ENCODE peak calls at places on chromosome 17, in seven cellular contexts. One of them, this sample, is unnamed.

GRCh38 chr17:40343126-40344119 is 21.1 kb downstream of the GJD3 start:
- DNase-seq in BE2C: no peak
- DNase-seq in mammary epithelial cell: no peak
- DNase-seq in cardiac fibroblast: no peak
- DNase-seq in lower leg skin: no peak
- DNase-seq in esophagus squamous epithelium: no peak
- DNase-seq in RWPE1: no peak
- DNase-seq in this sample: no peak

GRCh38 chr17:74882517-74883240 is 9.9 kb upstream of the FDXR start:
- DNase-seq in cardiac fibroblast: no peak
- DNase-seq in lower leg skin: no peak
- DNase-seq in BE2C: no peak
- DNase-seq in esophagus squamous epithelium: no peak
- DNase-seq in RWPE1: no peak
- DNase-seq in mammary epithelial cell: no peak
- DNase-seq in this sample: no peak

GRCh38 chr17:20010099-20010863 is 1.1 kb downstream of the SPECC1 start:
- DNase-seq in lower leg skin: no peak
- DNase-seq in BE2C: peak
- DNase-seq in esophagus squamous epithelium: no peak
- DNase-seq in mammary epithelial cell: peak
- DNase-seq in cardiac fibroblast: peak
- DNase-seq in RWPE1: peak
- DNase-seq in this sample: no peak

GRCh38 chr17:50079334-50080095 is 15.6 kb upstream of the PDK2 start:
- DNase-seq in esophagus squamous epithelium: no peak
- DNase-seq in lower leg skin: peak
- DNase-seq in BE2C: peak
- DNase-seq in cardiac fibroblast: peak
- DNase-seq in mammary epithelial cell: peak
- DNase-seq in RWPE1: no peak
- DNase-seq in this sample: no peak

GRCh38 chr17:2749784-2750181 is 331 bp upstream of the CCDC92B start:
- DNase-seq in RWPE1: peak
- DNase-seq in mammary epithelial cell: peak
- DNase-seq in lower leg skin: peak
- DNase-seq in esophagus squamous epithelium: no peak
- DNase-seq in cardiac fibroblast: peak
- DNase-seq in BE2C: peak
- DNase-seq in this sample: no peak

GRCh38 chr17:50203086-50203485 is 1.7 kb upstream of the COL1A1 start:
- DNase-seq in RWPE1: no peak
- DNase-seq in lower leg skin: no peak
- DNase-seq in cardiac fibroblast: peak
- DNase-seq in mammary epithelial cell: no peak
- DNase-seq in BE2C: no peak
- DNase-seq in esophagus squamous epithelium: no peak
- DNase-seq in this sample: no peak

GRCh38 chr17:40936437-40936971 is 942 bp downstream of the KRT23 start:
- DNase-seq in esophagus squamous epithelium: no peak
- DNase-seq in lower leg skin: no peak
- DNase-seq in BE2C: no peak
- DNase-seq in mammary epithelial cell: peak
- DNase-seq in cardiac fibroblast: no peak
- DNase-seq in RWPE1: no peak
- DNase-seq in this sample: no peak

GRCh38 chr17:73939808-73940207 is 263.7 kb upstream of the RPL38 start:
- DNase-seq in RWPE1: no peak
- DNase-seq in mammary epithelial cell: no peak
- DNase-seq in cardiac fibroblast: no peak
- DNase-seq in lower leg skin: no peak
- DNase-seq in BE2C: no peak
- DNase-seq in esophagus squamous epithelium: no peak
- DNase-seq in this sample: no peak

GRCh38 chr17:74994440-74994839 is 7.0 kb downstream of the CDR2L start:
- DNase-seq in cardiac fibroblast: peak
- DNase-seq in RWPE1: no peak
- DNase-seq in lower leg skin: no peak
- DNase-seq in mammary epithelial cell: peak
- DNase-seq in esophagus squamous epithelium: no peak
- DNase-seq in BE2C: no peak
- DNase-seq in this sample: no peak

GRCh38 chr17:36892112-36892838 is 45.0 kb upstream of the LHX1 start:
- DNase-seq in RWPE1: no peak
- DNase-seq in lower leg skin: no peak
- DNase-seq in cardiac fibroblast: no peak
- DNase-seq in esophagus squamous epithelium: no peak
- DNase-seq in mammary epithelial cell: no peak
- DNase-seq in BE2C: no peak
- DNase-seq in this sample: no peak

GRCh38 chr17:45335721-45336120 is 18.9 kb upstream of the MAP3K14 start:
- DNase-seq in lower leg skin: peak
- DNase-seq in cardiac fibroblast: no peak
- DNase-seq in esophagus squamous epithelium: no peak
- DNase-seq in BE2C: no peak
- DNase-seq in RWPE1: no peak
- DNase-seq in mammary epithelial cell: no peak
- DNase-seq in this sample: no peak

GRCh38 chr17:42354956-42355843 is 33.0 kb downstream of the STAT3 start:
- DNase-seq in lower leg skin: no peak
- DNase-seq in cardiac fibroblast: peak
- DNase-seq in mammary epithelial cell: peak
- DNase-seq in esophagus squamous epithelium: no peak
- DNase-seq in BE2C: no peak
- DNase-seq in RWPE1: no peak
- DNase-seq in this sample: no peak

GRCh38 chr17:67374329-67375053 is 2.6 kb upstream of the PITPNC1 start:
- DNase-seq in mammary epithelial cell: peak
- DNase-seq in RWPE1: peak
- DNase-seq in esophagus squamous epithelium: no peak
- DNase-seq in lower leg skin: peak
- DNase-seq in BE2C: peak
- DNase-seq in cardiac fibroblast: peak
- DNase-seq in this sample: peak

GRCh38 chr17:71970312-71970711 is 150.5 kb upstream of the SOX9 start:
- DNase-seq in BE2C: no peak
- DNase-seq in RWPE1: peak
- DNase-seq in cardiac fibroblast: no peak
- DNase-seq in esophagus squamous epithelium: no peak
- DNase-seq in mammary epithelial cell: peak
- DNase-seq in lower leg skin: no peak
- DNase-seq in this sample: no peak

GRCh38 chr17:39750131-39751015 is 12.6 kb downstream of the GRB7 start:
- DNase-seq in cardiac fibroblast: peak
- DNase-seq in lower leg skin: peak
- DNase-seq in mammary epithelial cell: peak
- DNase-seq in BE2C: peak
- DNase-seq in esophagus squamous epithelium: no peak
- DNase-seq in RWPE1: peak
- DNase-seq in this sample: no peak

GRCh38 chr17:40354191-40355122 is 10.1 kb downstream of the GJD3 start:
- DNase-seq in BE2C: no peak
- DNase-seq in RWPE1: no peak
- DNase-seq in cardiac fibroblast: no peak
- DNase-seq in lower leg skin: no peak
- DNase-seq in mammary epithelial cell: no peak
- DNase-seq in esophagus squamous epithelium: no peak
- DNase-seq in this sample: no peak

GRCh38 chr17:57264776-57265175 is 8.5 kb downstream of the MSI2 start:
- DNase-seq in lower leg skin: no peak
- DNase-seq in BE2C: no peak
- DNase-seq in esophagus squamous epithelium: no peak
- DNase-seq in RWPE1: peak
- DNase-seq in mammary epithelial cell: peak
- DNase-seq in cardiac fibroblast: no peak
- DNase-seq in this sample: no peak

GRCh38 chr17:17055286-17056166 is 13.3 kb downstream of the MPRIP start:
- DNase-seq in BE2C: no peak
- DNase-seq in esophagus squamous epithelium: no peak
- DNase-seq in mammary epithelial cell: peak
- DNase-seq in cardiac fibroblast: no peak
- DNase-seq in RWPE1: no peak
- DNase-seq in lower leg skin: peak
- DNase-seq in this sample: no peak

GRCh38 chr17:21528031-21528684 is 152.0 kb downstream of the KCNJ12 start:
- DNase-seq in lower leg skin: peak
- DNase-seq in esophagus squamous epithelium: no peak
- DNase-seq in RWPE1: no peak
- DNase-seq in BE2C: no peak
- DNase-seq in cardiac fibroblast: no peak
- DNase-seq in mammary epithelial cell: no peak
- DNase-seq in this sample: no peak

GRCh38 chr17:47368262-47368661 is 44.5 kb downstream of the EFCAB13 start:
- DNase-seq in esophagus squamous epithelium: no peak
- DNase-seq in BE2C: no peak
- DNase-seq in mammary epithelial cell: no peak
- DNase-seq in cardiac fibroblast: no peak
- DNase-seq in lower leg skin: no peak
- DNase-seq in RWPE1: no peak
- DNase-seq in this sample: no peak

GRCh38 chr17:58402047-58402446 is 15.3 kb downstream of the RNF43 start:
- DNase-seq in RWPE1: no peak
- DNase-seq in mammary epithelial cell: peak
- DNase-seq in lower leg skin: no peak
- DNase-seq in BE2C: no peak
- DNase-seq in cardiac fibroblast: peak
- DNase-seq in esophagus squamous epithelium: no peak
- DNase-seq in this sample: no peak

GRCh38 chr17:73291260-73291801 is 20.5 kb downstream of the CDC42EP4 start:
- DNase-seq in mammary epithelial cell: peak
- DNase-seq in RWPE1: peak
- DNase-seq in cardiac fibroblast: peak
- DNase-seq in lower leg skin: peak
- DNase-seq in esophagus squamous epithelium: no peak
- DNase-seq in BE2C: no peak
- DNase-seq in this sample: no peak

GRCh38 chr17:82416771-82417170 is 1.4 kb upstream of the HEXD start:
- DNase-seq in BE2C: no peak
- DNase-seq in mammary epithelial cell: no peak
- DNase-seq in cardiac fibroblast: no peak
- DNase-seq in lower leg skin: no peak
- DNase-seq in RWPE1: no peak
- DNase-seq in esophagus squamous epithelium: no peak
- DNase-seq in this sample: no peak
- TF ChIP-seq CTCF in BE2C: peak
- TF ChIP-seq CTCF in mammary epithelial cell: no peak
- TF ChIP-seq CTCF in cardiac fibroblast: peak
- TF ChIP-seq CTCF in lower leg skin: no peak
- TF ChIP-seq CTCF in RWPE1: no peak
- TF ChIP-seq CTCF in esophagus squamous epithelium: no peak
- TF ChIP-seq CTCF in this sample: no peak

GRCh38 chr17:4559139-4559791 is 1.1 kb downstream of the GGT6 start:
- DNase-seq in BE2C: no peak
- DNase-seq in lower leg skin: no peak
- DNase-seq in RWPE1: no peak
- DNase-seq in mammary epithelial cell: no peak
- DNase-seq in esophagus squamous epithelium: no peak
- DNase-seq in cardiac fibroblast: no peak
- DNase-seq in this sample: no peak

GRCh38 chr17:4562000-4562969 is 1.9 kb upstream of the GGT6 start:
- DNase-seq in mammary epithelial cell: no peak
- DNase-seq in esophagus squamous epithelium: no peak
- DNase-seq in lower leg skin: no peak
- DNase-seq in BE2C: no peak
- DNase-seq in RWPE1: no peak
- DNase-seq in cardiac fibroblast: peak
- DNase-seq in this sample: no peak

GRCh38 chr17:4559851-4560820 is at the start of gene GGT6:
- DNase-seq in esophagus squamous epithelium: no peak
- DNase-seq in mammary epithelial cell: no peak
- DNase-seq in RWPE1: no peak
- DNase-seq in BE2C: no peak
- DNase-seq in cardiac fibroblast: no peak
- DNase-seq in lower leg skin: no peak
- DNase-seq in this sample: no peak

GRCh38 chr17:4558311-4558972 is 1.9 kb downstream of the GGT6 start:
- DNase-seq in BE2C: no peak
- DNase-seq in cardiac fibroblast: no peak
- DNase-seq in mammary epithelial cell: no peak
- DNase-seq in esophagus squamous epithelium: no peak
- DNase-seq in lower leg skin: no peak
- DNase-seq in RWPE1: no peak
- DNase-seq in this sample: no peak

DNA sequence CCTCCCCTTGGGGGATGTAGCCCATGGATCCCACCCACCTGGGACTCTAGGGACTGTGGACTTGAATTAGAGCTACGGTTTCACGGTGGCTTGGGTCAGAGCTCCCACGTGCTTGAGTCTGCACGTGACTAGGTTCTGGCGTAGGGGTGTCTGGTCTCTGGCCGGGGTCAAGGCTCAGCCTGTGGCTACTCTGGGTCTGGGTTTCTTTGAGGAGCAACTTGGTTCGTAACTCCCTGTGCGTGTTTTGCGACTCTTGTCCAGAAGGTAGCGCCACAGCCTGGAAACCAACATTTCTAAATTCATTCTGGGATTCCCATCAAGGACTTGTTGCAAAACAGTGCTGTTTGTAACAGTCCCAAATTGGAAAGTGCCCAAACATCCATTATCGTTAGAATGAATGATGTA is 462 bp upstream of the GGT6 start:
- DNase-seq in mammary epithelial cell: no peak
- DNase-seq in cardiac fibroblast: peak
- DNase-seq in RWPE1: no peak
- DNase-seq in BE2C: no peak
- DNase-seq in esophagus squamous epithelium: no peak
- DNase-seq in lower leg skin: no peak
- DNase-seq in this sample: no peak
- TF ChIP-seq CTCF in mammary epithelial cell: no peak
- TF ChIP-seq CTCF in cardiac fibroblast: no peak
- TF ChIP-seq CTCF in RWPE1: no peak
- TF ChIP-seq CTCF in BE2C: peak
- TF ChIP-seq CTCF in esophagus squamous epithelium: no peak
- TF ChIP-seq CTCF in lower leg skin: no peak
- TF ChIP-seq CTCF in this sample: no peak

GRCh38 chr17:28413804-28414203 is 7.8 kb upstream of the SLC46A1 start:
- DNase-seq in lower leg skin: peak
- DNase-seq in BE2C: no peak
- DNase-seq in mammary epithelial cell: no peak
- DNase-seq in RWPE1: no peak
- DNase-seq in esophagus squamous epithelium: no peak
- DNase-seq in cardiac fibroblast: no peak
- DNase-seq in this sample: no peak
- TF ChIP-seq CTCF in lower leg skin: no peak
- TF ChIP-seq CTCF in BE2C: no peak
- TF ChIP-seq CTCF in mammary epithelial cell: no peak
- TF ChIP-seq CTCF in RWPE1: no peak
- TF ChIP-seq CTCF in esophagus squamous epithelium: no peak
- TF ChIP-seq CTCF in cardiac fibroblast: no peak
- TF ChIP-seq CTCF in this sample: no peak

DNA sequence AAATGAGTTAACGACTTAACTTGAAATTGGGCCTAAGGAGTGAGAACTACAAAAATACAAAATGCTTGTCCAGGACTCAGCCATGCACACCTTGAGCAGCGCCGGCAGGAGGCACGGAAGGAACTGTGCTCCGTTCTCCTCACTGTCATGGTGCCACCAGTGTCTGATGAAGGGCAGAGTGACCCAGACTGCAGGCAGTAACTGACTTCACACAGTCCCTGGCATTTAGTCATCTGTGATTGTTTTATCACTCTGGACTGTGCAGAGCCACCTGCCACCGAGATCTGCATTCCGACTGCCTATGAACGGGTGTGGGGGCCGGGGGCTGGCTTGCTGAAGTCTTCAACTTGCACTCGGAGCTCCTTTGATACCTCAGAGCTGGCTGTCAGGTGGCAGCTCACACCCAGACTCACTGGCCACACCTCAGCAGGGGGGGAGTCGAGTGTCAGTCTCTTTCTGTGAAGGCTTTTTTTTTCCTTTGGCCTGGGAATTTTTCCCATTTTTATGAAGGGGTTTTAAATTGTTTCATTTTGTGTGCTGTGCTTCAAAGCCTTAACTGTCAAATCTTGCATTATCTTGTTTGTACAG is 20.2 kb upstream of the ENDOV start:
- DNase-seq in cardiac fibroblast: no peak
- DNase-seq in BE2C: no peak
- DNase-seq in mammary epithelial cell: no peak
- DNase-seq in esophagus squamous epithelium: no peak
- DNase-seq in RWPE1: no peak
- DNase-seq in lower leg skin: no peak
- DNase-seq in this sample: no peak
- TF ChIP-seq CTCF in cardiac fibroblast: no peak
- TF ChIP-seq CTCF in BE2C: no peak
- TF ChIP-seq CTCF in mammary epithelial cell: no peak
- TF ChIP-seq CTCF in esophagus squamous epithelium: no peak
- TF ChIP-seq CTCF in RWPE1: no peak
- TF ChIP-seq CTCF in lower leg skin: no peak
- TF ChIP-seq CTCF in this sample: no peak

This sample was measured in omental fat pad.